ENCODE peak calls at places on chromosome 1, in ten cellular contexts. C, M, Y, S, P, Z, F, L, R and J are unnamed samples.

GRCh38 chr1:96475882-96476281 is 245.7 kb upstream of the PTBP2 start:
- DNase-seq in R (no peak), F (no peak), L (no peak), M (no peak), P (no peak), S (no peak), Z (no peak), C (no peak), Y (no peak), J (no peak)

GRCh38 chr1:17591814-17592430 is 52.4 kb downstream of the ARHGEF10L start:
- DNase-seq in Z (no peak), F (no peak), L (no peak), M (no peak), C (no peak), S (no peak), Y (no peak), P (no peak), R (no peak), J (no peak)

GRCh38 chr1:76066390-76066789 is 8.2 kb upstream of the ST6GALNAC3 start:
- DNase-seq in L (no peak), F (no peak), Z (no peak), C (no peak), Y (peak; percentile 32), R (no peak), P (no peak), S (peak; percentile 12), M (peak; percentile 28), J (no peak)

GRCh38 chr1:48082271-48082925 is 85.2 kb upstream of the TRABD2B start:
- DNase-seq in M (no peak), Y (no peak), R (no peak), C (no peak), P (peak; percentile 13), F (no peak), S (no peak), Z (no peak), L (no peak), J (no peak)

GRCh38 chr1:175481126-175482071 is 262.0 kb downstream of the TNR start:
- DNase-seq in L (no peak), S (no peak), Z (no peak), M (no peak), R (peak; percentile 48), F (no peak), P (no peak), C (peak; percentile 12), Y (peak; percentile 29), J (no peak)

GRCh38 chr1:169653873-169654272 is 23.9 kb upstream of the SELP start:
- DNase-seq in R (no peak), Z (no peak), L (no peak), Y (no peak), M (no peak), C (no peak), P (no peak), S (no peak), F (no peak), J (no peak)

GRCh38 chr1:162391790-162392563 is 10.4 kb downstream of the C1orf226 start:
- DNase-seq in C (peak; percentile 65), F (no peak), M (no peak), R (peak; percentile 81), Z (no peak), Y (peak; percentile 56), S (peak; percentile 34), L (no peak), P (peak; percentile 10), J (no peak)

GRCh38 chr1:61341426-61341825 is 259.1 kb downstream of the NFIA start:
- DNase-seq in C (no peak), M (no peak), R (no peak), L (no peak), Y (no peak), S (no peak), P (no peak), F (no peak), Z (no peak), J (no peak)

GRCh38 chr1:180482425-180483275 is 19.7 kb downstream of the ACBD6 start:
- DNase-seq in M (no peak), P (peak; percentile 8), R (peak; percentile 74), Y (peak; percentile 35), S (peak; percentile 56), L (no peak), F (no peak), Z (no peak), C (peak; percentile 62), J (peak; percentile 35)

GRCh38 chr1:208231929-208232360 is 12.2 kb downstream of the PLXNA2 start:
- DNase-seq in S (peak; percentile 77), M (no peak), L (no peak), Z (peak; percentile 59), R (peak; percentile 31), P (no peak), Y (peak; percentile 70), C (no peak), F (no peak), J (no peak)

GRCh38 chr1:179228783-179229213 is 679 bp downstream of the ABL2 start:
- DNase-seq in L (peak; percentile 21), P (no peak), F (peak; percentile 16), C (peak; percentile 22), S (no peak), R (peak; percentile 78), Y (peak; percentile 58), M (no peak), Z (no peak), J (no peak)

GRCh38 chr1:178361847-178362246 is 134.9 kb downstream of the CLEC20A start:
- DNase-seq in Z (no peak), F (no peak), C (peak; percentile 21), P (no peak), M (no peak), S (no peak), Y (peak; percentile 23), R (no peak), L (no peak), J (no peak)

GRCh38 chr1:150221552-150221951 is 14.4 kb downstream of the ANP32E start:
- DNase-seq in M (no peak), P (no peak), C (peak; percentile 44), F (no peak), R (no peak), S (peak; percentile 35), L (no peak), Z (no peak), Y (no peak), J (no peak)

GRCh38 chr1:43952731-43953350 is 6.1 kb downstream of the IPO13 start:
- DNase-seq in M (no peak), F (no peak), L (no peak), S (no peak), C (no peak), R (peak; percentile 89), Z (no peak), Y (peak; percentile 46), P (peak; percentile 44), J (no peak)

GRCh38 chr1:228375578-228376261 is 30.9 kb downstream of the TRIM11 start:
- DNase-seq in M (no peak), Y (no peak), Z (no peak), S (no peak), P (no peak), C (no peak), F (no peak), L (no peak), R (no peak), J (no peak)

GRCh38 chr1:242723044-242723742 is 198.7 kb upstream of the PLD5 start:
- DNase-seq in C (no peak), Y (no peak), R (peak; percentile 7), L (no peak), S (no peak), Z (no peak), F (no peak), P (no peak), M (no peak), J (no peak)

GRCh38 chr1:68904472-68904871 is 407.6 kb upstream of the DEPDC1 start:
- DNase-seq in Y (peak; percentile 16), R (peak; percentile 55), L (no peak), P (no peak), F (no peak), S (no peak), M (no peak), C (no peak), Z (no peak), J (no peak)

GRCh38 chr1:147252540-147252939 is 10.1 kb downstream of the CHD1L start:
- DNase-seq in M (no peak), P (no peak), L (no peak), R (no peak), C (no peak), F (no peak), S (no peak), Z (no peak), Y (no peak), J (no peak)

GRCh38 chr1:234772345-234773147 is 162.6 kb upstream of the IRF2BP2 start:
- DNase-seq in L (peak; percentile 66), P (no peak), F (no peak), Y (peak; percentile 99), R (no peak), M (peak; percentile 96), S (peak; percentile 99), Z (peak; percentile 96), C (peak; percentile 97), J (peak; percentile 98)

GRCh38 chr1:95197616-95198252 is 36.3 kb upstream of the RWDD3 start:
- DNase-seq in Y (peak; percentile 44), S (peak; percentile 21), P (no peak), Z (no peak), R (peak; percentile 26), C (no peak), L (no peak), F (no peak), M (peak; percentile 64), J (peak; percentile 7)

GRCh38 chr1:166974647-166975345 is 544 bp downstream of the ILDR2 start:
- DNase-seq in S (no peak), L (peak; percentile 40), R (peak; percentile 37), Z (no peak), Y (peak; percentile 23), M (no peak), C (no peak), P (no peak), F (no peak), J (no peak)

GRCh38 chr1:90045853-90046563 is 51.1 kb downstream of the ZNF326 start:
- DNase-seq in M (no peak), L (no peak), R (peak; percentile 51), F (no peak), C (peak; percentile 25), S (peak; percentile 9), Y (peak; percentile 41), P (no peak), Z (no peak), J (no peak)

GRCh38 chr1:26082020-26082350 is 14.6 kb upstream of the TRIM63 start:
- DNase-seq in C (no peak), P (no peak), S (no peak), Z (no peak), R (no peak), L (no peak), Y (no peak), F (no peak), M (no peak), J (no peak)

GRCh38 chr1:208929575-208929974 is 653.9 kb upstream of the CAMK1G start:
- DNase-seq in Y (peak; percentile 13), L (no peak), R (no peak), P (no peak), C (no peak), F (no peak), Z (no peak), M (no peak), S (peak; percentile 10), J (no peak)

GRCh38 chr1:6412896-6413295 is 6.8 kb downstream of the HES2 start:
- DNase-seq in M (peak; percentile 71), L (no peak), P (no peak), Y (no peak), R (peak; percentile 1), Z (no peak), F (no peak), C (peak; percentile 38), S (no peak), J (no peak)

GRCh38 chr1:109787845-109788605 is 24.3 kb upstream of the EPS8L3 start:
- DNase-seq in Z (no peak), R (no peak), Y (no peak), S (no peak), L (no peak), P (no peak), C (no peak), M (no peak), F (no peak), J (no peak)

GRCh38 chr1:156303241-156303640 is 4.1 kb upstream of the VHLL start:
- DNase-seq in P (no peak), R (no peak), M (no peak), S (no peak), Y (no peak), L (no peak), C (no peak), Z (no peak), F (no peak), J (no peak)

GRCh38 chr1:81571946-81572345 is 228.8 kb upstream of the ADGRL2 start:
- DNase-seq in Z (no peak), L (no peak), C (no peak), S (no peak), F (no peak), R (no peak), Y (no peak), P (no peak), M (no peak), J (no peak)